ENCODE peak calls at places on chromosomes 1 and 21, in eight cellular contexts. One of them, this sample, is unnamed.

GRCh38 chr1:40630488-40631223 is 34.8 kb downstream of the RIMS3 start:
- DNase-seq in neuronal stem cell: peak
- DNase-seq in left ventricle myocardium superior: no peak
- DNase-seq in dermis microvascular lymphatic vessel endothelial cell: peak
- DNase-seq in fibroblast of the conjunctiva: no peak
- DNase-seq in CD8-positive, alpha-beta memory T cell: no peak
- DNase-seq in SJCRH30: peak
- DNase-seq in B cell: peak
- DNase-seq in this sample: no peak

GRCh38 chr1:76867342-76868130 is at the start of gene ST6GALNAC5:
- DNase-seq in CD8-positive, alpha-beta memory T cell: no peak
- DNase-seq in dermis microvascular lymphatic vessel endothelial cell: peak
- DNase-seq in left ventricle myocardium superior: no peak
- DNase-seq in neuronal stem cell: peak
- DNase-seq in fibroblast of the conjunctiva: peak
- DNase-seq in B cell: no peak
- DNase-seq in SJCRH30: no peak
- DNase-seq in this sample: no peak

GRCh38 chr1:231194843-231195516 is 33.1 kb downstream of the TRIM67 start:
- DNase-seq in B cell: no peak
- DNase-seq in fibroblast of the conjunctiva: no peak
- DNase-seq in left ventricle myocardium superior: no peak
- DNase-seq in neuronal stem cell: no peak
- DNase-seq in CD8-positive, alpha-beta memory T cell: no peak
- DNase-seq in dermis microvascular lymphatic vessel endothelial cell: peak
- DNase-seq in SJCRH30: no peak
- DNase-seq in this sample: no peak

GRCh38 chr1:241637046-241637590 is 3.1 kb downstream of the CHML start:
- DNase-seq in B cell: no peak
- DNase-seq in SJCRH30: no peak
- DNase-seq in CD8-positive, alpha-beta memory T cell: no peak
- DNase-seq in left ventricle myocardium superior: no peak
- DNase-seq in neuronal stem cell: no peak
- DNase-seq in fibroblast of the conjunctiva: no peak
- DNase-seq in dermis microvascular lymphatic vessel endothelial cell: no peak
- DNase-seq in this sample: no peak

GRCh38 chr1:183736391-183736790 is 68.5 kb upstream of the RGL1 start:
- DNase-seq in B cell: no peak
- DNase-seq in neuronal stem cell: no peak
- DNase-seq in SJCRH30: no peak
- DNase-seq in left ventricle myocardium superior: no peak
- DNase-seq in fibroblast of the conjunctiva: no peak
- DNase-seq in CD8-positive, alpha-beta memory T cell: no peak
- DNase-seq in dermis microvascular lymphatic vessel endothelial cell: no peak
- DNase-seq in this sample: no peak

GRCh38 chr1:36168538-36168937 is 12.6 kb downstream of the MAP7D1 start:
- DNase-seq in SJCRH30: no peak
- DNase-seq in left ventricle myocardium superior: no peak
- DNase-seq in B cell: no peak
- DNase-seq in dermis microvascular lymphatic vessel endothelial cell: no peak
- DNase-seq in CD8-positive, alpha-beta memory T cell: no peak
- DNase-seq in neuronal stem cell: no peak
- DNase-seq in fibroblast of the conjunctiva: no peak
- DNase-seq in this sample: no peak

GRCh38 chr1:110602466-110602865 is 3.7 kb downstream of the KCNA2 start:
- DNase-seq in fibroblast of the conjunctiva: no peak
- DNase-seq in CD8-positive, alpha-beta memory T cell: no peak
- DNase-seq in B cell: no peak
- DNase-seq in dermis microvascular lymphatic vessel endothelial cell: no peak
- DNase-seq in left ventricle myocardium superior: no peak
- DNase-seq in SJCRH30: no peak
- DNase-seq in neuronal stem cell: no peak
- DNase-seq in this sample: no peak

GRCh38 chr1:54118704-54119103 is 34.1 kb downstream of the CDCP2 start:
- DNase-seq in dermis microvascular lymphatic vessel endothelial cell: no peak
- DNase-seq in left ventricle myocardium superior: no peak
- DNase-seq in neuronal stem cell: no peak
- DNase-seq in fibroblast of the conjunctiva: no peak
- DNase-seq in B cell: no peak
- DNase-seq in CD8-positive, alpha-beta memory T cell: no peak
- DNase-seq in SJCRH30: no peak
- DNase-seq in this sample: no peak

GRCh38 chr1:240462766-240463410 is 149.1 kb downstream of the GREM2 start:
- DNase-seq in left ventricle myocardium superior: no peak
- DNase-seq in dermis microvascular lymphatic vessel endothelial cell: no peak
- DNase-seq in B cell: no peak
- DNase-seq in CD8-positive, alpha-beta memory T cell: no peak
- DNase-seq in fibroblast of the conjunctiva: no peak
- DNase-seq in SJCRH30: no peak
- DNase-seq in neuronal stem cell: no peak
- DNase-seq in this sample: no peak

GRCh38 chr1:222711319-222712252 is 705 bp downstream of the AIDA start:
- DNase-seq in SJCRH30: peak
- DNase-seq in neuronal stem cell: peak
- DNase-seq in CD8-positive, alpha-beta memory T cell: peak
- DNase-seq in B cell: peak
- DNase-seq in dermis microvascular lymphatic vessel endothelial cell: peak
- DNase-seq in fibroblast of the conjunctiva: peak
- DNase-seq in left ventricle myocardium superior: peak
- DNase-seq in this sample: peak

GRCh38 chr1:14602131-14602530 is 3.6 kb downstream of the KAZN start:
- DNase-seq in B cell: no peak
- DNase-seq in CD8-positive, alpha-beta memory T cell: no peak
- DNase-seq in SJCRH30: no peak
- DNase-seq in dermis microvascular lymphatic vessel endothelial cell: no peak
- DNase-seq in neuronal stem cell: no peak
- DNase-seq in left ventricle myocardium superior: peak
- DNase-seq in fibroblast of the conjunctiva: peak
- DNase-seq in this sample: no peak

GRCh38 chr1:19336543-19336942 is 24.4 kb downstream of the SLC66A1 start:
- DNase-seq in fibroblast of the conjunctiva: no peak
- DNase-seq in B cell: no peak
- DNase-seq in left ventricle myocardium superior: no peak
- DNase-seq in CD8-positive, alpha-beta memory T cell: no peak
- DNase-seq in dermis microvascular lymphatic vessel endothelial cell: peak
- DNase-seq in SJCRH30: no peak
- DNase-seq in neuronal stem cell: no peak
- DNase-seq in this sample: no peak

GRCh38 chr1:91244737-91245136 is 159.9 kb downstream of the HFM1 start:
- DNase-seq in CD8-positive, alpha-beta memory T cell: no peak
- DNase-seq in neuronal stem cell: no peak
- DNase-seq in SJCRH30: no peak
- DNase-seq in dermis microvascular lymphatic vessel endothelial cell: no peak
- DNase-seq in B cell: no peak
- DNase-seq in left ventricle myocardium superior: no peak
- DNase-seq in fibroblast of the conjunctiva: no peak
- DNase-seq in this sample: no peak

GRCh38 chr1:186982116-186982515 is 153.4 kb downstream of the PLA2G4A start:
- DNase-seq in dermis microvascular lymphatic vessel endothelial cell: no peak
- DNase-seq in CD8-positive, alpha-beta memory T cell: no peak
- DNase-seq in neuronal stem cell: no peak
- DNase-seq in B cell: no peak
- DNase-seq in left ventricle myocardium superior: no peak
- DNase-seq in SJCRH30: no peak
- DNase-seq in fibroblast of the conjunctiva: no peak
- DNase-seq in this sample: no peak

GRCh38 chr1:236524142-236524891 is 535 bp downstream of the LGALS8 start:
- DNase-seq in CD8-positive, alpha-beta memory T cell: peak
- DNase-seq in SJCRH30: peak
- DNase-seq in neuronal stem cell: peak
- DNase-seq in fibroblast of the conjunctiva: peak
- DNase-seq in dermis microvascular lymphatic vessel endothelial cell: peak
- DNase-seq in left ventricle myocardium superior: peak
- DNase-seq in B cell: peak
- DNase-seq in this sample: peak

GRCh38 chr21:28811860-28812259 is 180.8 kb downstream of the LTN1 start:
- DNase-seq in B cell: no peak
- DNase-seq in CD8-positive, alpha-beta memory T cell: no peak
- DNase-seq in fibroblast of the conjunctiva: no peak
- DNase-seq in neuronal stem cell: no peak
- DNase-seq in left ventricle myocardium superior: no peak
- DNase-seq in SJCRH30: no peak
- DNase-seq in dermis microvascular lymphatic vessel endothelial cell: no peak
- DNase-seq in this sample: no peak

This sample was measured in T follicular helper cell.